ENCODE peak calls at places on chromosomes 3 and 15, in four cellular contexts. K is heart right ventricle, W is pancreas, M is HL-60. N is an unnamed sample.

GRCh38 chr3:13559751-13560540 is 11.0 kb downstream of the FBLN2 start:
- DNase-seq in W (no peak), M (no peak), K (peak; percentile 50), N (no peak)

GRCh38 chr15:96297783-96298182 is 32.7 kb upstream of the NR2F2 start:
- DNase-seq in W (no peak), K (no peak), M (no peak), N (no peak)

GRCh38 chr3:101611023-101611422 is 37.0 kb downstream of the PCNP start:
- DNase-seq in K (no peak), W (no peak), M (no peak), N (no peak)

GRCh38 chr3:126104028-126104635 is 20.2 kb upstream of the SLC41A3 start:
- DNase-seq in M (no peak), W (no peak), K (no peak), N (no peak)

GRCh38 chr3:32340639-32341365 is 50.9 kb upstream of the CMTM7 start:
- DNase-seq in W (no peak), K (no peak), M (no peak), N (no peak)

GRCh38 chr3:132788299-132788698 is 66.1 kb upstream of the NPHP3 start:
- DNase-seq in W (no peak), K (peak; percentile 57), M (no peak), N (peak; percentile 22)

GRCh38 chr3:151999936-152000335 is 126.5 kb downstream of the SUCNR1 start:
- DNase-seq in M (no peak), W (no peak), K (no peak), N (no peak)

GRCh38 chr15:77538011-77538410 is 94.7 kb downstream of the LINGO1 start:
- DNase-seq in M (no peak), K (peak; percentile 43), W (no peak), N (no peak)

GRCh38 chr3:56291244-56291680 is 177.0 kb downstream of the ERC2 start:
- DNase-seq in W (no peak), K (no peak), M (no peak), N (no peak)

GRCh38 chr3:155252535-155252934 is 40.9 kb downstream of the STRIT1 start:
- DNase-seq in W (no peak), M (no peak), K (no peak), N (no peak)

GRCh38 chr3:129576514-129577345 is 29.7 kb downstream of the PLXND1 start:
- DNase-seq in W (peak; percentile 56), M (peak; percentile 56), K (no peak), N (no peak)

GRCh38 chr3:53842436-53843194 is 3.6 kb downstream of the CHDH start:
- DNase-seq in W (peak; percentile 91), K (peak; percentile 38), M (no peak), N (no peak)
- TF ChIP-seq CTCF in W (peak; percentile 35), K (no peak), M (no peak), N (no peak)

GRCh38 chr15:101070024-101070423 is 150.9 kb downstream of the LRRK1 start:
- DNase-seq in K (no peak), M (no peak), W (no peak), N (no peak)

GRCh38 chr15:101070502-101071273 is 151.5 kb downstream of the LRRK1 start:
- DNase-seq in M (no peak), K (no peak), W (no peak), N (no peak)

GRCh38 chr15:101067660-101068522 is 148.7 kb downstream of the LRRK1 start:
- DNase-seq in W (no peak), K (no peak), M (no peak), N (no peak)

GRCh38 chr15:101068523-101068960 is 149.4 kb downstream of the LRRK1 start:
- DNase-seq in K (no peak), W (no peak), M (no peak), N (no peak)

GRCh38 chr15:101068961-101069734 is 150.0 kb downstream of the LRRK1 start:
- DNase-seq in K (no peak), M (no peak), W (no peak), N (no peak)
- TF ChIP-seq CTCF in K (no peak), M (no peak), W (no peak), N (no peak)

GRCh38 chr3:106825962-106826605 is 551.2 kb upstream of the CCDC54 start:
- DNase-seq in M (no peak), K (no peak), W (no peak), N (no peak)

GRCh38 chr3:106823706-106824105 is 553.5 kb upstream of the CCDC54 start:
- DNase-seq in M (no peak), K (no peak), W (no peak), N (no peak)

GRCh38 chr3:106826861-106827311 is 550.4 kb upstream of the CCDC54 start:
- DNase-seq in M (no peak), K (no peak), W (no peak), N (no peak)

GRCh38 chr3:106822204-106822603 is 555.0 kb upstream of the CCDC54 start:
- DNase-seq in K (no peak), W (no peak), M (no peak), N (no peak)

GRCh38 chr3:106824856-106825255 is 552.4 kb upstream of the CCDC54 start:
- DNase-seq in K (no peak), M (no peak), W (no peak), N (no peak)
- TF ChIP-seq CTCF in K (peak; percentile 38), M (peak; percentile 2), W (no peak), N (no peak)

GRCh38 chr3:144624656-144625055 is 653.0 kb downstream of the DIPK2A start:
- DNase-seq in W (no peak), K (no peak), M (no peak), N (no peak)
- TF ChIP-seq CTCF in W (no peak), K (no peak), M (no peak), N (no peak)